ENCODE peak calls at places on chromosome 18, in six cellular contexts. F is heart right ventricle; S is body of pancreas; L is CD8-positive, alpha-beta memory T cell; H is A549; T is cardiac muscle cell. J is an unnamed sample.

GRCh38 chr18:76985156-76985950 is 147.2 kb downstream of the MBP start:
- DNase-seq in F (no peak), S (no peak), L (no peak), H (no peak), T (no peak), J (no peak)

GRCh38 chr18:48908916-48909315 is 41.8 kb downstream of the SMAD7 start:
- DNase-seq in F (no peak), S (no peak), L (no peak), H (no peak), T (no peak), J (no peak)

GRCh38 chr18:306608-307255 is 38.9 kb upstream of the THOC1 start:
- DNase-seq in F (no peak), S (no peak), L (no peak), H (no peak), T (no peak), J (no peak)

GRCh38 chr18:46622999-46623398 is 34.0 kb downstream of the LOXHD1 start:
- DNase-seq in F (no peak), S (no peak), L (no peak), H (no peak), T (no peak), J (no peak)

GRCh38 chr18:62437520-62438329 is 85.1 kb upstream of the ZCCHC2 start:
- DNase-seq in F (no peak), S (no peak), L (no peak), H (no peak), T (no peak), J (peak; percentile 76)

GRCh38 chr18:68436485-68436884 is 278.4 kb downstream of the TMX3 start:
- DNase-seq in F (no peak), S (no peak), L (no peak), H (no peak), T (no peak), J (no peak)

GRCh38 chr18:40868110-40868858 is 1086.8 kb upstream of the PIK3C3 start:
- DNase-seq in F (no peak), S (no peak), L (no peak), H (peak; percentile 6), T (no peak), J (no peak)

GRCh38 chr18:35028556-35028955 is 12.7 kb upstream of the MAPRE2 start:
- DNase-seq in F (no peak), S (no peak), L (no peak), H (no peak), T (no peak), J (no peak)

GRCh38 chr18:58847383-58848071 is 17.1 kb upstream of the ZNF532 start:
- DNase-seq in F (peak; percentile 44), S (peak; percentile 28), L (no peak), H (no peak), T (peak; percentile 8), J (peak; percentile 49)

GRCh38 chr18:48031011-48031480 is 100.6 kb upstream of the SMAD2 start:
- DNase-seq in F (no peak), S (peak; percentile 73), L (no peak), H (peak; percentile 40), T (peak; percentile 77), J (no peak)

GRCh38 chr18:48816554-48816953 is 134.2 kb downstream of the SMAD7 start:
- DNase-seq in F (no peak), S (no peak), L (no peak), H (no peak), T (no peak), J (peak; percentile 18)

GRCh38 chr18:6145645-6146308 is 250.5 kb upstream of the TMEM200C start:
- DNase-seq in F (peak; percentile 67), S (no peak), L (no peak), H (no peak), T (no peak), J (no peak)

GRCh38 chr18:49487711-49488310 is 777 bp upstream of the C18orf32 start:
- DNase-seq in F (no peak), S (no peak), L (no peak), H (no peak), T (no peak), J (no peak)

GRCh38 chr18:7575465-7576026 is 8.4 kb downstream of the PTPRM start:
- DNase-seq in F (no peak), S (no peak), L (no peak), H (no peak), T (no peak), J (no peak)

GRCh38 chr18:59056706-59057492 is 82.8 kb upstream of the SEC11C start:
- DNase-seq in F (peak; percentile 82), S (peak; percentile 48), L (peak; percentile 35), H (no peak), T (peak; percentile 78), J (peak; percentile 84)

GRCh38 chr18:7116001-7116831 is 1.4 kb downstream of the LAMA1 start:
- DNase-seq in F (no peak), S (no peak), L (no peak), H (no peak), T (peak; percentile 60), J (no peak)

GRCh38 chr18:76490040-76490439 is 5.0 kb downstream of the ZNF516 start:
- DNase-seq in F (no peak), S (no peak), L (no peak), H (no peak), T (no peak), J (no peak)

GRCh38 chr18:79068299-79068945 is 772 bp upstream of the ATP9B start:
- DNase-seq in F (no peak), S (no peak), L (no peak), H (no peak), T (no peak), J (no peak)

GRCh38 chr18:70321616-70322015 is 32.8 kb downstream of the SOCS6 start:
- DNase-seq in F (no peak), S (no peak), L (no peak), H (no peak), T (no peak), J (no peak)

GRCh38 chr18:58135170-58135569 is 91.1 kb downstream of the NEDD4L start:
- DNase-seq in F (no peak), S (no peak), L (peak; percentile 10), H (no peak), T (no peak), J (no peak)

GRCh38 chr18:68275616-68276015 is 439.3 kb downstream of the TMX3 start:
- DNase-seq in F (no peak), S (no peak), L (no peak), H (no peak), T (no peak), J (no peak)

GRCh38 chr18:5646739-5647138 is 102.9 kb upstream of the EPB41L3 start:
- DNase-seq in F (no peak), S (no peak), L (no peak), H (no peak), T (no peak), J (no peak)

GRCh38 chr18:45231606-45232005 is 383.7 kb upstream of the SLC14A2 start:
- DNase-seq in F (no peak), S (no peak), L (no peak), H (no peak), T (no peak), J (no peak)

GRCh38 chr18:29154758-29155725 is 978.1 kb upstream of the CDH2 start:
- DNase-seq in F (no peak), S (peak; percentile 38), L (no peak), H (no peak), T (no peak), J (no peak)

GRCh38 chr18:12406376-12407111 is 1.2 kb upstream of the PRELID3A start:
- DNase-seq in F (no peak), S (no peak), L (no peak), H (no peak), T (peak; percentile 17), J (no peak)

GRCh38 chr18:12408247-12408869 is 629 bp downstream of the PRELID3A start:
- DNase-seq in F (no peak), S (no peak), L (peak; percentile 15), H (no peak), T (peak; percentile 69), J (no peak)

GRCh38 chr18:12401881-12402280 is 5.8 kb upstream of the PRELID3A start:
- DNase-seq in F (no peak), S (no peak), L (no peak), H (no peak), T (no peak), J (no peak)

GRCh38 chr18:12405066-12405465 is 2.7 kb upstream of the PRELID3A start:
- DNase-seq in F (no peak), S (no peak), L (no peak), H (no peak), T (no peak), J (no peak)

DNA sequence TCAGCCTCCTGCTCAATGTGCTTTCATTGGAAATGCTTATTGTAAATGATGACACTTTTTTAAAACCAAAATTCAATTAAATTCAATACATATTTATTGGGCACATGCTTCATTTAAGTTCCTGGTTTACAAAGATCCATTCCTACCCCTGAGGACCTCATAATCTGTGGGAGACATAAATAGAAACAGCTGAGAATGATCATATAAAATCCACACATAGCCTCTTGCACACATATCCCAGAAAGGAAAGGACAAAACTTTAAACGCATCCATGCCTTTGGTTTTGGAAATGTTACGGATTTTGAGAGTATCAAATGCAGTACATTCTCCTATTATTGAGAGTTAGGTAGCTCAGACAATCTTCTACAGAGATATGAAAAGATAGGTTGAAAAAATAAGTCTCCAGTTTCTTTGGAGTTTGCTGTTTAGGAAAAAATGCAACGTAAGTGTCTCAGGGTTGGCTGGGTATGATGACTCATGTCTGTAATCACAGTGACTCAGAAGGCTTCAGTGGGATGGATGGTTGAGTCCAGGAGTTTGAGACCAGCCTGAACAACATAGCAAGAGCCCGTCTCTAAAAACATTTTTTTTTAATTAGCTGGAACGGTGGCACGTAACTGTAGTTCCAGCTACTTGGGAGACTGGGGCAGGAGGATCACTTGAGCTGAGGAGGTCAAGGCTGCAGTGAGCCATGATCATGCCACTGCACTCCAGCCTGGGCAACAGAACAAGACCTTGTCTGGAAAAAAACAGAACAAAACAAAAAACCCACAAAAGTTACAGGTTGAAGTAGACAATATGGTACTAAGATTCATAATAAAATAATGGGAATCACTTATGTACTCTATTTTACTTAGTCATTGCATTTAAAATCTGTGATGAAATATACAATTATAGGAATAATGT is 3.9 kb upstream of the PRELID3A start:
- DNase-seq in F (no peak), S (no peak), L (no peak), H (peak; percentile 51), T (no peak), J (no peak)
- H3K27ac ChIP-seq in F (no peak overlapping the region), S (no peak overlapping the region), L (no peak overlapping the region), H (peak overlapping the region; percentile 82), T (no peak overlapping the region), J (no peak overlapping the region)

DNA sequence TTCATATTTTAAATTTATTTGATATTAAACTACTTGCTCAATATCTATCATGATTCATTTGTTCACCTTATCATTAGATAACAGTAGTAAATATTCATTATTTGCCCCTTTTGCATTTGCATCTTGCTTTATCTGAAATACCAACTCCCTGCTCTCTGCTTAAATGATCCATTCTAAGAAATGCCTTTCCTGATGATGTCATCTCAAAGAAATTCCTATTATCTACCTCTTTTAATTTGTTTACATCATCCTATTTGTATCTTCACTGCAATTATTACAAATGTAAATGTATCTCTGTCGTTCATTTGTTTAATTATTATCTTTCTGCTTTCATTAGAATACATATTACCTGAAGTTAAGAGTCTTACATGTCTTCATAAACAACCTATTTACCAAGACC is 549.9 kb downstream of the CBLN2 start:
- DNase-seq in F (no peak), S (no peak), L (no peak), H (no peak), T (no peak), J (no peak)
- H3K9me3 ChIP-seq in F (no peaks in the 10 kb centered on the region), S (no peaks in the 10 kb centered on the region), L (peaks cover 9% of the 10 kb centered on the region), H (no peaks in the 10 kb centered on the region), T (no peaks in the 10 kb centered on the region), J (no peaks in the 10 kb centered on the region)

GRCh38 chr18:22165049-22165602 is 4.3 kb upstream of the GATA6 start:
- DNase-seq in F (peak; percentile 34), S (peak; percentile 28), L (no peak), H (no peak), T (peak; percentile 66), J (no peak)
- H3K4me3 ChIP-seq in F (peak overlapping the region; percentile 73), S (peak overlapping the region; percentile 7), L (no peak overlapping the region), H (no peak overlapping the region), T (peak overlapping the region; percentile 94), J (peak overlapping the region; percentile 34)

GRCh38 chr18:9429662-9429993 is 45.7 kb upstream of the RALBP1 start:
- DNase-seq in F (no peak), S (no peak), L (no peak), H (no peak), T (no peak), J (no peak)
- H3K27ac ChIP-seq in F (no peak overlapping the region), S (no peak overlapping the region), L (no peak overlapping the region), H (no peak overlapping the region), T (no peak overlapping the region), J (no peak overlapping the region)

J was measured in right lobe of liver.